ENCODE peak calls at places on chromosomes 16 and 17, in ten cellular contexts. S, I, Q, B, W, M, O, A, H and E are unnamed samples.

GRCh38 chr17:76593338-76593737 is 7.7 kb upstream of the ST6GALNAC2 start:
- DNase-seq in S (no peak), I (no peak), Q (peak), B (no peak), W (no peak), M (no peak), O (peak), A (no peak), H (no peak), E (no peak)

GRCh38 chr17:39665642-39666221 is 583 bp downstream of the TCAP start:
- DNase-seq in S (no peak), I (no peak), Q (no peak), B (no peak), W (peak), M (no peak), O (no peak), A (no peak), H (no peak), E (no peak)

GRCh38 chr17:31499771-31500554 is 108.5 kb downstream of the RAB11FIP4 start:
- DNase-seq in S (no peak), I (peak), Q (peak), B (no peak), W (peak), M (peak), O (peak), A (no peak), H (no peak), E (no peak)

GRCh38 chr16:59698341-59698979 is 964.3 kb upstream of the GOT2 start:
- DNase-seq in S (no peak), I (no peak), Q (peak), B (no peak), W (peak), M (peak), O (peak), A (peak), H (no peak), E (no peak)

GRCh38 chr17:72975509-72975908 is 117.0 kb downstream of the SLC39A11 start:
- DNase-seq in S (no peak), I (no peak), Q (no peak), B (no peak), W (no peak), M (no peak), O (no peak), A (no peak), H (no peak), E (no peak)

GRCh38 chr17:72338847-72339790 is 218.3 kb downstream of the SOX9 start:
- DNase-seq in S (no peak), I (no peak), Q (peak), B (no peak), W (peak), M (peak), O (peak), A (peak), H (no peak), E (peak)

GRCh38 chr17:34420254-34420766 is 57.3 kb upstream of the CCL1 start:
- DNase-seq in S (peak), I (peak), Q (peak), B (peak), W (peak), M (peak), O (peak), A (peak), H (peak), E (peak)

GRCh38 chr16:89619880-89620279 is 6.4 kb downstream of the DPEP1 start:
- DNase-seq in S (no peak), I (no peak), Q (no peak), B (no peak), W (peak), M (peak), O (peak), A (peak), H (no peak), E (no peak)

GRCh38 chr16:84600343-84601229 is 17.3 kb downstream of the COTL1 start:
- DNase-seq in S (peak), I (no peak), Q (peak), B (no peak), W (peak), M (no peak), O (no peak), A (peak), H (no peak), E (no peak)

GRCh38 chr16:53055603-53056527 is 1.1 kb downstream of the CHD9 start:
- DNase-seq in S (peak), I (peak), Q (peak), B (peak), W (peak), M (peak), O (peak), A (peak), H (no peak), E (peak)

GRCh38 chr17:15508466-15508865 is 41.0 kb upstream of the CDRT4 start:
- DNase-seq in S (no peak), I (no peak), Q (no peak), B (no peak), W (no peak), M (no peak), O (no peak), A (no peak), H (no peak), E (no peak)

GRCh38 chr17:80259642-80260535 is 763 bp upstream of the RNF213 start:
- DNase-seq in S (peak), I (no peak), Q (peak), B (peak), W (peak), M (peak), O (peak), A (peak), H (peak), E (no peak)

GRCh38 chr16:2226918-2227317 is 3.5 kb downstream of the E4F1 start:
- DNase-seq in S (no peak), I (no peak), Q (no peak), B (no peak), W (no peak), M (no peak), O (no peak), A (no peak), H (no peak), E (no peak)

GRCh38 chr16:56939801-56940200 is 7.9 kb downstream of the HERPUD1 start:
- DNase-seq in S (peak), I (no peak), Q (no peak), B (no peak), W (no peak), M (no peak), O (no peak), A (no peak), H (no peak), E (no peak)